ENCODE peak calls at places on chromosomes 11 and 22, in ten cellular contexts. F is right cardiac atrium, U is SK-N-SH, D is renal cortical epithelial cell, H is HuH-7, I is breast epithelium, X is anterior cingulate cortex, B is AG09309, O is nucleus accumbens, G is globus pallidus. R is an unnamed sample.

GRCh38 chr11:71988050-71988449 is 10.7 kb upstream of the IL18BP start:
- DNase-seq in I (no peak), U (no peak), F (no peak), O (no peak), H (no peak), G (no peak), D (no peak), B (peak; percentile 79), X (no peak), R (no peak)

GRCh38 chr11:106644824-106645223 is 373.5 kb downstream of the GUCY1A2 start:
- DNase-seq in I (no peak), G (no peak), F (no peak), D (peak; percentile 63), U (no peak), X (no peak), O (no peak), H (no peak), B (no peak), R (no peak)

GRCh38 chr11:123111465-123111864 is 49.5 kb upstream of the HSPA8 start:
- DNase-seq in O (no peak), X (no peak), B (no peak), H (peak; percentile 60), I (no peak), F (no peak), G (peak; percentile 9), U (peak; percentile 64), D (peak; percentile 76), R (no peak)

GRCh38 chr11:34970480-34970879 is 54.1 kb downstream of the PDHX start:
- DNase-seq in X (no peak), B (peak; percentile 33), O (no peak), D (no peak), G (no peak), U (no peak), F (no peak), I (no peak), H (no peak), R (no peak)

GRCh38 chr11:75421902-75422247 is 11.1 kb downstream of the KLHL35 start:
- DNase-seq in H (no peak), F (no peak), X (no peak), B (no peak), G (no peak), D (no peak), I (no peak), O (no peak), U (no peak), R (no peak)

GRCh38 chr11:124470516-124471231 is 25.2 kb upstream of the OR8B8 start:
- DNase-seq in F (peak; percentile 64), I (no peak), H (no peak), O (no peak), X (no peak), B (no peak), D (peak; percentile 7), U (no peak), G (no peak), R (no peak)

GRCh38 chr11:126345759-126346585 is 9.5 kb upstream of the ST3GAL4 start:
- DNase-seq in I (no peak), F (peak; percentile 83), X (no peak), H (no peak), U (no peak), G (no peak), O (no peak), D (no peak), B (peak; percentile 64), R (peak; percentile 82)

GRCh38 chr11:32385998-32386397 is 49.3 kb downstream of the WT1 start:
- DNase-seq in O (no peak), I (no peak), U (peak; percentile 44), X (no peak), B (no peak), H (peak; percentile 28), F (no peak), D (peak; percentile 28), G (no peak), R (no peak)

GRCh38 chr11:121450424-121450823 is 1.7 kb upstream of the SORL1 start:
- DNase-seq in I (no peak), H (no peak), D (no peak), F (no peak), G (no peak), U (no peak), B (no peak), O (no peak), X (no peak), R (no peak)

GRCh38 chr22:47176573-47177333 is 414.3 kb downstream of the TBC1D22A start:
- DNase-seq in F (no peak), D (no peak), X (no peak), U (no peak), O (no peak), G (no peak), H (no peak), I (peak; percentile 35), B (no peak), R (peak; percentile 8)

GRCh38 chr11:61429691-61430582 is at the start of the genes CPSF7 and SDHAF2:
- DNase-seq in I (peak; percentile 98), F (peak; percentile 98), O (peak; percentile 91), H (peak; percentile 98), G (peak; percentile 95), X (peak; percentile 82), U (peak; percentile 96), B (peak; percentile 70), D (peak; percentile 82), R (peak; percentile 97)

GRCh38 chr11:5624489-5625278 is at the start of gene TRIM34:
- DNase-seq in G (peak; percentile 60), I (no peak), H (peak; percentile 74), U (no peak), D (peak; percentile 78), F (peak; percentile 33), O (peak; percentile 16), B (peak; percentile 35), X (no peak), R (peak; percentile 53)

GRCh38 chr11:121140369-121140768 is 39.3 kb downstream of the TECTA start:
- DNase-seq in H (no peak), I (no peak), G (no peak), O (no peak), U (no peak), B (no peak), X (no peak), D (no peak), F (no peak), R (no peak)

GRCh38 chr22:19767427-19768380 is 7.1 kb downstream of the TBX1 start:
- DNase-seq in U (no peak), B (no peak), I (no peak), H (no peak), X (no peak), F (peak; percentile 38), D (no peak), O (no peak), G (no peak), R (peak; percentile 33)

GRCh38 chr22:39282642-39283311 is 36.6 kb downstream of the RPL3 start:
- DNase-seq in H (no peak), G (no peak), I (no peak), B (no peak), D (peak; percentile 47), X (no peak), U (no peak), O (no peak), F (no peak), R (no peak)

GRCh38 chr11:103035656-103036434 is 56.1 kb downstream of the DCUN1D5 start:
- DNase-seq in U (peak; percentile 43), D (peak; percentile 86), I (no peak), B (peak; percentile 81), X (no peak), G (peak; percentile 49), H (peak; percentile 15), F (no peak), O (no peak), R (no peak)

GRCh38 chr22:33049125-33049729 is 9.0 kb downstream of the SYN3 start:
- DNase-seq in G (peak; percentile 71), I (peak; percentile 68), B (peak; percentile 34), U (peak; percentile 78), H (peak; percentile 72), F (peak; percentile 82), O (peak; percentile 29), D (peak; percentile 45), X (no peak), R (peak; percentile 66)

GRCh38 chr11:8384199-8384821 is 120.6 kb upstream of the LMO1 start:
- DNase-seq in X (no peak), D (peak; percentile 93), O (no peak), H (no peak), I (no peak), B (no peak), F (no peak), G (no peak), U (no peak), R (no peak)

GRCh38 chr11:64396079-64396591 is 37.2 kb downstream of the RPS6KA4 start:
- DNase-seq in I (no peak), O (no peak), D (no peak), G (no peak), U (no peak), F (no peak), X (no peak), H (no peak), B (no peak), R (no peak)

GRCh38 chr11:65854871-65855837 is 2.8 kb downstream of the CFL1 start:
- DNase-seq in D (no peak), U (no peak), F (peak; percentile 11), G (no peak), B (no peak), O (no peak), I (no peak), X (no peak), H (no peak), R (peak; percentile 47)

GRCh38 chr11:44221992-44222391 is 87.9 kb downstream of the ALX4 start:
- DNase-seq in F (no peak), U (no peak), O (no peak), X (no peak), H (no peak), G (no peak), I (no peak), D (no peak), B (no peak), R (no peak)

GRCh38 chr11:27215471-27216267 is 147.3 kb downstream of the CCDC34 start:
- DNase-seq in H (no peak), O (no peak), D (peak; percentile 21), F (peak; percentile 54), I (no peak), X (no peak), G (no peak), B (no peak), U (no peak), R (peak; percentile 59)

R was measured in ovary.